ENCODE peak calls at places on chromosomes 1 and 21, in four cellular contexts. One of them, this sample, is unnamed.

GRCh38 chr1:202291961-202292712 is 49.6 kb downstream of the UBE2T start:
- DNase-seq in K562: no peak
- DNase-seq in endothelial cell of umbilical vein: peak
- DNase-seq in GM12878: no peak
- DNase-seq in this sample: no peak

GRCh38 chr1:30991852-30992606 is 73.5 kb downstream of the PUM1 start:
- DNase-seq in K562: no peak
- DNase-seq in endothelial cell of umbilical vein: no peak
- DNase-seq in GM12878: no peak
- DNase-seq in this sample: no peak

GRCh38 chr21:29849735-29850176 is 90.0 kb downstream of the GRIK1 start:
- DNase-seq in K562: peak
- DNase-seq in endothelial cell of umbilical vein: peak
- DNase-seq in GM12878: peak
- DNase-seq in this sample: peak

GRCh38 chr1:119731060-119731459 is 19.3 kb downstream of the PHGDH start:
- DNase-seq in K562: no peak
- DNase-seq in endothelial cell of umbilical vein: no peak
- DNase-seq in GM12878: no peak
- DNase-seq in this sample: no peak

GRCh38 chr1:161066694-161067093 is 3.0 kb downstream of the ARHGAP30 start:
- DNase-seq in K562: no peak
- DNase-seq in endothelial cell of umbilical vein: no peak
- DNase-seq in GM12878: no peak
- DNase-seq in this sample: no peak

GRCh38 chr1:89274431-89274857 is 1.8 kb upstream of the GBP5 start:
- DNase-seq in K562: no peak
- DNase-seq in endothelial cell of umbilical vein: no peak
- DNase-seq in GM12878: no peak
- DNase-seq in this sample: no peak

GRCh38 chr1:204478166-204478899 is 16.3 kb downstream of the PIK3C2B start:
- DNase-seq in K562: no peak
- DNase-seq in endothelial cell of umbilical vein: peak
- DNase-seq in GM12878: no peak
- DNase-seq in this sample: no peak

GRCh38 chr1:178374016-178374415 is 122.7 kb downstream of the CLEC20A start:
- DNase-seq in K562: no peak
- DNase-seq in endothelial cell of umbilical vein: no peak
- DNase-seq in GM12878: no peak
- DNase-seq in this sample: no peak

GRCh38 chr21:42395910-42396625 is at the start of gene TMPRSS3:
- DNase-seq in K562: no peak
- DNase-seq in endothelial cell of umbilical vein: no peak
- DNase-seq in GM12878: no peak
- DNase-seq in this sample: no peak

GRCh38 chr21:37273440-37273839 is 6.3 kb upstream of the VPS26C start:
- DNase-seq in K562: peak
- DNase-seq in endothelial cell of umbilical vein: no peak
- DNase-seq in GM12878: no peak
- DNase-seq in this sample: no peak

GRCh38 chr1:242877743-242878142 is 353.2 kb upstream of the PLD5 start:
- DNase-seq in K562: no peak
- DNase-seq in endothelial cell of umbilical vein: no peak
- DNase-seq in GM12878: no peak
- DNase-seq in this sample: no peak

GRCh38 chr1:10796029-10796944 is at the start of gene CASZ1:
- DNase-seq in K562: peak
- DNase-seq in endothelial cell of umbilical vein: peak
- DNase-seq in GM12878: no peak
- DNase-seq in this sample: peak

GRCh38 chr1:10794724-10795304 is 1.6 kb downstream of the CASZ1 start:
- DNase-seq in K562: no peak
- DNase-seq in endothelial cell of umbilical vein: no peak
- DNase-seq in GM12878: no peak
- DNase-seq in this sample: no peak

GRCh38 chr1:10791117-10791951 is 5.1 kb downstream of the CASZ1 start:
- DNase-seq in K562: no peak
- DNase-seq in endothelial cell of umbilical vein: no peak
- DNase-seq in GM12878: no peak
- DNase-seq in this sample: no peak

GRCh38 chr1:10793129-10793651 is 3.3 kb downstream of the CASZ1 start:
- DNase-seq in K562: no peak
- DNase-seq in endothelial cell of umbilical vein: no peak
- DNase-seq in GM12878: no peak
- DNase-seq in this sample: no peak

DNA sequence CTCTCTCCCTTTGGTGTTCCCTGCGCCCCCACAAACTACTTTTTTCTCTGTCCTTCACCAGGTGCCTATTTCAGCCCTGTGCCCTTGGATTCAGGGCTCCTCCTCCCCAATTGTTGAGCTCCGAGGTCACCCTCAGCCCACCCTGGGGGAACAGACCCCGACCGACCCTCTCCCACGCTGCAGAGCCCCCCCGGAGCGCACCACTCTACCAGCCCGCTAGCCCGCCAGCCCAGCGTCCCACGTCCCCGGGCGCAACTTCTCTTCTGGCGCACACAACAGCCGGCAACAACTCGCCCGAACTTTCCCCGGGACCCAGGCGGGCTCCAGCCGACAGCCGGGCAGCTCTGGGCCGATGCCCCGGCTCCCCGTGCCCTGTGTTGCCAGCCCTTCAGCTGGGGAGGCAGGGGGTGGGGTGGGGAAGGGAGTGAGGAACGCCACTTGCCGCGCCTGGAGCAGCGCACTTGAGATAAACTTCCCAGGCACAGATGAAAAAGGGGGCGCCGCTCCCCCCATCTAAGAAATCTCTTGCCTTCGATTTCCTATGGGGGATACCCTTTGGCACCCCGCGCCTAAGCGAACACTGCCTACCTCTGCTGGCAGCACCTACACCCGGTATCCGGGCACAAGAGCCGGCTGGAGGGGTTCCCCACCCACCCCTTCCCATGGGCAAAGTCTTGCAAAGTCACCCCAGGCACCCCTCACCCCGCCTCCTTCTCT is 983 bp downstream of the CASZ1 start:
- DNase-seq in K562: no peak
- DNase-seq in endothelial cell of umbilical vein: peak
- DNase-seq in GM12878: no peak
- DNase-seq in this sample: no peak
- TF ChIP-seq EZH2 in K562: no peak
- TF ChIP-seq EZH2 in endothelial cell of umbilical vein: peak
- TF ChIP-seq EZH2 in GM12878: peak
- TF ChIP-seq EZH2 in this sample: peak

DNA sequence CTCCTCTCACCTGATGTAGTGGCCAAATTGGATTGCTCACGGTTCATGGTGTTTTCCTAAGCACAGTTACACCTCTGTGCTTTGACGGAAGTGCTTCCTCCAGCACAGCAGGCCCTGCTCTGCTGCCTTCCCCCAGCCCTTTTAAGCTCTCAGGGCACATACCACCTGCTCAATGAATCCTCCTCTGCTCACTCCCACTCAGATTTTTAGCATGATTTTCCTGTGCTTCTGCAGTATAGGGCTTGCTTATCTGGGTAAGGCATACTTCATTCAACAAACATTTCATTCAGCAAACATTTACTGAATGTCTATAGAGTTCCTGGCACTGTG is 74.5 kb upstream of the JUN start:
- DNase-seq in K562: peak
- DNase-seq in endothelial cell of umbilical vein: no peak
- DNase-seq in GM12878: peak
- DNase-seq in this sample: peak
- H3K4me2 ChIP-seq in K562: no peak
- H3K4me2 ChIP-seq in endothelial cell of umbilical vein: no peak
- H3K4me2 ChIP-seq in GM12878: no peak
- H3K4me2 ChIP-seq in this sample: peak

DNA sequence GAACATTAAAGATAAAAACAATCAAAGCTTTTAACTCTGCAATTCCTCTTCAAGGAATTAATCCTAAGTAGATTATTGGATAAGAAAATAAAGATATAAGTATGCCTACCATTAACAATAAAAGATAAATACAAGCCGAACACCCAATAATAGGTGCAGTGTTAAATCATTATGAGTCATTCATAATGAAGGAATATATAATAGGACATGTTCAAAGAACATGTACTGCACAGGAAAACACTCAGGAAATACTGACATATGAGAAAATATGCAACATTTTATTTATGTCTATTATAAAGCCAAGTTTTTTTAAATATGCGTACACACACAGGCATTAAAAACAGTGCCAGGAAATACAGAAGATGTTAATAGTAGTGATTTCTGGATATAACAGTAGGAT is 11.1 kb upstream of the EXO1 start:
- DNase-seq in K562: no peak
- DNase-seq in endothelial cell of umbilical vein: peak
- DNase-seq in GM12878: no peak
- DNase-seq in this sample: no peak
- TF ChIP-seq MYC in K562: no peak
- TF ChIP-seq MYC in endothelial cell of umbilical vein: no peak
- TF ChIP-seq MYC in GM12878: no peak
- TF ChIP-seq MYC in this sample: no peak

DNA sequence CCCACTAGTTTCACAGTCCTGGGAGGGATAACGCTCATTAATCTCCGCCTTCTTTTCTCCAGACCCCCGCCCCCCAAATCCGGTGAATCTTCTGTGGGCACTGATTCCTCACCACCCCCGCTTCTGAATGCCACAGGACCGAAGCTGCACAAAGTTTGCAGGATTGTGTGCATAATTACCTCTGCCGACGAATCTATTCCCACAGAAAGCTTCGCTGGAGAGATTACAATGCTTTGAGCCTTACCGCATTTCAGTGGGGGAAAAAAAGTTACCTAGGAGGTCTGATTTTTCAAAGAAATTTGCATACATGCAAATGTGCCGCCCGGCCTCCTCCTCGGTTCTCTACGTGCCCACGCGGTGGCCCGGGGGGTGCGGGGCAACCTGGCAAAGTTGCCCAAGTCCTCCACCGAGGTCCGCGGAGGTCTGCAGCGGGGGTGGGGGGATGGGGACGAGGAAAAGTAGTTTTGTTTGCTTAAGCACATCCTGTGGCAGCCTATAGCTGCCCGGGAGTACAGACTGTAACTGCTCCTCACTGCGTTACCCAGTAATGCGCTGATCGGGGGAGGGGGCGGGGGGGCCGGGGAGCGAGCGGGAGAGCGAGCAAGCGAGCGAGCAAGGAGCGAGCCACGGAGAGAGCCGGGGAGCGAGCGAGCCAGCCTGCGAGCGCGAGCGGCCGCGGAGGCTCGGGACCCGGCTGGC is 575 bp upstream of the NFIA start:
- DNase-seq in K562: peak
- DNase-seq in endothelial cell of umbilical vein: peak
- DNase-seq in GM12878: no peak
- DNase-seq in this sample: peak
- TF ChIP-seq EZH2 in K562: no peak
- TF ChIP-seq EZH2 in endothelial cell of umbilical vein: no peak
- TF ChIP-seq EZH2 in GM12878: no peak
- TF ChIP-seq EZH2 in this sample: no peak

GRCh38 chr1:115076384-115076906 is 12.9 kb downstream of the TSPAN2 start:
- DNase-seq in K562: no peak
- DNase-seq in endothelial cell of umbilical vein: no peak
- DNase-seq in GM12878: no peak
- DNase-seq in this sample: no peak

GRCh38 chr1:115074839-115075534 is 14.3 kb downstream of the TSPAN2 start:
- DNase-seq in K562: no peak
- DNase-seq in endothelial cell of umbilical vein: no peak
- DNase-seq in GM12878: no peak
- DNase-seq in this sample: no peak

GRCh38 chr1:115069626-115070308 is 19.5 kb downstream of the TSPAN2 start:
- DNase-seq in K562: no peak
- DNase-seq in endothelial cell of umbilical vein: no peak
- DNase-seq in GM12878: no peak
- DNase-seq in this sample: no peak

GRCh38 chr1:115070993-115071661 is 18.2 kb downstream of the TSPAN2 start:
- DNase-seq in K562: no peak
- DNase-seq in endothelial cell of umbilical vein: no peak
- DNase-seq in GM12878: no peak
- DNase-seq in this sample: no peak

DNA sequence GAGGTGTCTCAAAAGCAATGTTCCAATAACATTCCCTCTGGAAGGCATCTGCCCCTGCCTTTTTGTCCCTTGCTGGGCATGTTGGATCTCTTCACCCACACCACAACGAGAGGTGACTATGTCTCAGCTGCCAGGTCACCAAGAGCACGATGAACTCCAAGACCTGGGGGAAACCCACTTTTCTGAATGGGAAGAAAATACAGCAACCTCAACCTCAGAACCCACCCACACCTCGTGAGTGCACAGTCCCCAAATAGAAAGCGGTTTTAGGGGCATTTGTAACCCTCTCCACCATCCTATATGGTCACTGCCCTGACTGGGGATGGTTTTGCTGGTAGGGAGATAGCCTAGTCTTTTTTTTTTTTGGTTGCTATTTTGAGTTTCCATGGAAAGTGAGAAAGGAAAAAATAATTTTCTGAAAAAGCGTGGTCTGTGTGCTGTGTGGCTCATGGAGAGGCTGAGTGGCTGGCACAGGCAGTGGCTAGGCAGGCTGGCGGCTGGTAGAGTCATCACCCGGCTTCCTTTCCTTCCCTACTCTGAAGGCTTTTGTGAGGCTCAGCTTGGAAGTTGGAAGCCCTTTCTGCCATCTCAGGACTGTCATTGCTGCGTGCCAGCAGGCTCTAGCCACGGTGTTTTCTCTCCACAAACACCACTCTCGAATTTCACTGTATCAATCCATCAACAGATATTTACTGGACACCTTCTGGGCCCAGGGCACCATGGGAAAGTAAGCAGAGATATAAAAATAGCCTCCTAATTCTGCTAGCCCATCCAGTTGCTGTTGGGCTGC is 15.8 kb downstream of the TSPAN2 start:
- DNase-seq in K562: no peak
- DNase-seq in endothelial cell of umbilical vein: no peak
- DNase-seq in GM12878: no peak
- DNase-seq in this sample: no peak
- H3K4me2 ChIP-seq in K562: no peak
- H3K4me2 ChIP-seq in endothelial cell of umbilical vein: no peak
- H3K4me2 ChIP-seq in GM12878: no peak
- H3K4me2 ChIP-seq in this sample: no peak

DNA sequence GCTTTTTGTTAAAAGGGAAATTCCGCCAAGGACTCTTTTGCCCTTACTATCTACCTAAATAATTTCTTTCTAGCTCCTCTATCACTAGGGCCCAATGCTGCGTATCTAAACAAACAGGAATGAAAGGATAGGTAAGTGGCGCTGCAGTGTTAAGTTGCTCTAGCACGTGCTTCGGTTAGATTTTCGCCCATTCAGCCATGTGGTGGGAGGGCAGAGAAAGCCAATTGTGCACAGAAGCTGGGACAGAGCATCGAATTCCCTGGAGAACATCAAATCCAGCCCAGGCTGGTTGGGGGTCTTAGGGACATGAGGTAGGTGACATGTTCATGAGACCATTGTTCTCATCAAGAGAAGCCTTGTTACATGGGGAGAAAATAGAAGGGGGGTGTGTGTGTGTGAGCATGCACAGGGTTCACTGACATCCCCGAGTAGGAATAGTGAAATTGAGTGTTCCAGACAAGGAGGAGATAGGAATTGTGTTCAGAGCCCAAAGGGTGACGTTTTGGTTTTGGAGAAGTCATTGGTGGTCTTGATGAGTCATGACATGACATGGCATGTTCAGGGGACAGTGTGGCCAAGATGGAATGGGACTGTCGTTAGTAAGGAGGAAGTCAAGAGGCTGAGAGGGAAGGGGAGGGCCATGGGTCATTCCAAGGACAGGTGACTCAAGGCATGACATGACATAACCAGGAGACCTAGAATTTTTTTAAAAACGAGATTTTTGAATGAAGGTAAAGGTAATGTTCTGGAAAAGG is 107.1 kb downstream of the TLR5 start:
- DNase-seq in K562: peak
- DNase-seq in endothelial cell of umbilical vein: no peak
- DNase-seq in GM12878: no peak
- DNase-seq in this sample: no peak
- TF ChIP-seq MYC in K562: no peak
- TF ChIP-seq MYC in endothelial cell of umbilical vein: no peak
- TF ChIP-seq MYC in GM12878: no peak
- TF ChIP-seq MYC in this sample: no peak